ENCODE peak calls at places on chromosomes 5 and 9, in seven cellular contexts. One of them, this sample, is unnamed. For H3K9me3, the result is how much of the 10 kb centered on the place peaks cover.

GRCh38 chr9:130129425-130130061 is 42.7 kb upstream of the NCS1 start:
- DNase-seq in A549: no peak
- DNase-seq in right atrium auricular region: no peak
- DNase-seq in hepatocyte: no peak
- DNase-seq in upper lobe of right lung: no peak
- DNase-seq in heart right ventricle: no peak
- DNase-seq in DND-41: no peak
- DNase-seq in this sample: no peak

GRCh38 chr9:6086006-6086655 is 70.7 kb upstream of the RANBP6 start:
- DNase-seq in A549: no peak
- DNase-seq in right atrium auricular region: no peak
- DNase-seq in hepatocyte: no peak
- DNase-seq in upper lobe of right lung: no peak
- DNase-seq in heart right ventricle: no peak
- DNase-seq in DND-41: no peak
- DNase-seq in this sample: no peak

GRCh38 chr9:15512889-15513288 is 2.1 kb upstream of the PSIP1 start:
- DNase-seq in heart right ventricle: no peak
- DNase-seq in DND-41: no peak
- DNase-seq in right atrium auricular region: no peak
- DNase-seq in upper lobe of right lung: no peak
- DNase-seq in hepatocyte: no peak
- DNase-seq in A549: no peak
- DNase-seq in this sample: no peak

GRCh38 chr9:125066839-125067619 is 76.3 kb downstream of the SCAI start:
- DNase-seq in DND-41: no peak
- DNase-seq in heart right ventricle: no peak
- DNase-seq in right atrium auricular region: no peak
- DNase-seq in A549: no peak
- DNase-seq in upper lobe of right lung: no peak
- DNase-seq in hepatocyte: no peak
- DNase-seq in this sample: no peak

GRCh38 chr9:137174722-137175293 is 3.0 kb upstream of the TMEM210 start:
- DNase-seq in DND-41: peak
- DNase-seq in upper lobe of right lung: no peak
- DNase-seq in right atrium auricular region: no peak
- DNase-seq in A549: no peak
- DNase-seq in hepatocyte: no peak
- DNase-seq in heart right ventricle: no peak
- DNase-seq in this sample: no peak

GRCh38 chr5:138706655-138707480 is 46.4 kb upstream of the CTNNA1 start:
- DNase-seq in upper lobe of right lung: no peak
- DNase-seq in heart right ventricle: peak
- DNase-seq in hepatocyte: peak
- DNase-seq in DND-41: no peak
- DNase-seq in right atrium auricular region: peak
- DNase-seq in A549: peak
- DNase-seq in this sample: no peak

GRCh38 chr9:136437839-136438547 is 1.7 kb downstream of the INPP5E start:
- DNase-seq in right atrium auricular region: no peak
- DNase-seq in upper lobe of right lung: no peak
- DNase-seq in DND-41: no peak
- DNase-seq in heart right ventricle: no peak
- DNase-seq in A549: no peak
- DNase-seq in hepatocyte: no peak
- DNase-seq in this sample: no peak

GRCh38 chr5:175658299-175659145 is 651 bp downstream of the HRH2 start:
- DNase-seq in heart right ventricle: no peak
- DNase-seq in upper lobe of right lung: no peak
- DNase-seq in right atrium auricular region: no peak
- DNase-seq in hepatocyte: peak
- DNase-seq in DND-41: peak
- DNase-seq in A549: no peak
- DNase-seq in this sample: no peak

GRCh38 chr5:119267958-119268386 is 87.8 kb upstream of the TNFAIP8 start:
- DNase-seq in right atrium auricular region: peak
- DNase-seq in A549: peak
- DNase-seq in DND-41: peak
- DNase-seq in upper lobe of right lung: peak
- DNase-seq in heart right ventricle: peak
- DNase-seq in hepatocyte: peak
- DNase-seq in this sample: peak

GRCh38 chr9:113160571-113160970 is 9.8 kb downstream of the SLC31A2 start:
- DNase-seq in heart right ventricle: no peak
- DNase-seq in A549: no peak
- DNase-seq in right atrium auricular region: no peak
- DNase-seq in hepatocyte: no peak
- DNase-seq in DND-41: no peak
- DNase-seq in upper lobe of right lung: no peak
- DNase-seq in this sample: no peak

GRCh38 chr5:65867509-65868195 is 58.7 kb upstream of the ERBIN start:
- DNase-seq in A549: no peak
- DNase-seq in heart right ventricle: no peak
- DNase-seq in DND-41: no peak
- DNase-seq in right atrium auricular region: no peak
- DNase-seq in hepatocyte: no peak
- DNase-seq in upper lobe of right lung: no peak
- DNase-seq in this sample: no peak

GRCh38 chr5:36298546-36298945 is 3.2 kb downstream of the RANBP3L start:
- DNase-seq in heart right ventricle: no peak
- DNase-seq in right atrium auricular region: no peak
- DNase-seq in A549: no peak
- DNase-seq in hepatocyte: no peak
- DNase-seq in upper lobe of right lung: no peak
- DNase-seq in DND-41: no peak
- DNase-seq in this sample: no peak

GRCh38 chr9:129888809-129889460 is 53.7 kb downstream of the USP20 start:
- DNase-seq in A549: no peak
- DNase-seq in right atrium auricular region: no peak
- DNase-seq in DND-41: no peak
- DNase-seq in hepatocyte: no peak
- DNase-seq in upper lobe of right lung: no peak
- DNase-seq in heart right ventricle: no peak
- DNase-seq in this sample: no peak

GRCh38 chr5:174082286-174082685 is 36.8 kb downstream of the NSG2 start:
- DNase-seq in A549: no peak
- DNase-seq in upper lobe of right lung: no peak
- DNase-seq in DND-41: no peak
- DNase-seq in heart right ventricle: no peak
- DNase-seq in right atrium auricular region: no peak
- DNase-seq in hepatocyte: no peak
- DNase-seq in this sample: no peak

GRCh38 chr9:38334234-38334633 is 58.3 kb upstream of the ALDH1B1 start:
- DNase-seq in DND-41: peak
- DNase-seq in upper lobe of right lung: no peak
- DNase-seq in hepatocyte: no peak
- DNase-seq in right atrium auricular region: no peak
- DNase-seq in A549: peak
- DNase-seq in heart right ventricle: no peak
- DNase-seq in this sample: no peak

GRCh38 chr9:134863941-134864820 is 16.4 kb upstream of the FCN2 start:
- DNase-seq in right atrium auricular region: no peak
- DNase-seq in heart right ventricle: no peak
- DNase-seq in upper lobe of right lung: peak
- DNase-seq in A549: no peak
- DNase-seq in DND-41: no peak
- DNase-seq in hepatocyte: no peak
- DNase-seq in this sample: no peak

GRCh38 chr5:54764691-54765090 is 220.7 kb downstream of the ESM1 start:
- DNase-seq in heart right ventricle: no peak
- DNase-seq in DND-41: no peak
- DNase-seq in right atrium auricular region: no peak
- DNase-seq in hepatocyte: no peak
- DNase-seq in upper lobe of right lung: no peak
- DNase-seq in A549: no peak
- DNase-seq in this sample: no peak

GRCh38 chr9:92607773-92608172 is 62.2 kb downstream of the IPPK start:
- DNase-seq in upper lobe of right lung: no peak
- DNase-seq in A549: no peak
- DNase-seq in hepatocyte: peak
- DNase-seq in DND-41: no peak
- DNase-seq in right atrium auricular region: no peak
- DNase-seq in heart right ventricle: no peak
- DNase-seq in this sample: no peak

GRCh38 chr5:160649304-160649703 is 202.7 kb downstream of the ATP10B start:
- DNase-seq in right atrium auricular region: no peak
- DNase-seq in hepatocyte: peak
- DNase-seq in DND-41: peak
- DNase-seq in upper lobe of right lung: no peak
- DNase-seq in heart right ventricle: no peak
- DNase-seq in A549: no peak
- DNase-seq in this sample: no peak

GRCh38 chr5:65823820-65824445 is 101.9 kb downstream of the NLN start:
- DNase-seq in upper lobe of right lung: no peak
- DNase-seq in A549: no peak
- DNase-seq in DND-41: no peak
- DNase-seq in hepatocyte: no peak
- DNase-seq in right atrium auricular region: no peak
- DNase-seq in heart right ventricle: no peak
- DNase-seq in this sample: no peak

GRCh38 chr5:173010547-173011464 is 27.2 kb downstream of the ATP6V0E1 start:
- DNase-seq in upper lobe of right lung: peak
- DNase-seq in right atrium auricular region: peak
- DNase-seq in A549: peak
- DNase-seq in heart right ventricle: peak
- DNase-seq in hepatocyte: peak
- DNase-seq in DND-41: no peak
- DNase-seq in this sample: no peak

GRCh38 chr9:36772449-36773370 is 200.0 kb downstream of the MELK start:
- DNase-seq in right atrium auricular region: no peak
- DNase-seq in heart right ventricle: no peak
- DNase-seq in DND-41: peak
- DNase-seq in hepatocyte: peak
- DNase-seq in upper lobe of right lung: no peak
- DNase-seq in A549: no peak
- DNase-seq in this sample: no peak

GRCh38 chr5:116632890-116633289 is 58.3 kb upstream of the SEMA6A start:
- DNase-seq in heart right ventricle: no peak
- DNase-seq in A549: no peak
- DNase-seq in upper lobe of right lung: no peak
- DNase-seq in right atrium auricular region: no peak
- DNase-seq in hepatocyte: no peak
- DNase-seq in DND-41: no peak
- DNase-seq in this sample: no peak

GRCh38 chr9:94553029-94553938 is 1.6 kb upstream of the PCAT7 start:
- DNase-seq in upper lobe of right lung: no peak
- DNase-seq in right atrium auricular region: no peak
- DNase-seq in heart right ventricle: no peak
- DNase-seq in A549: peak
- DNase-seq in hepatocyte: peak
- DNase-seq in DND-41: no peak
- DNase-seq in this sample: no peak
- TF ChIP-seq CTCF in upper lobe of right lung: no peak
- TF ChIP-seq CTCF in right atrium auricular region: no peak
- TF ChIP-seq CTCF in heart right ventricle: no peak
- TF ChIP-seq CTCF in A549: no peak
- TF ChIP-seq CTCF in hepatocyte: peak
- TF ChIP-seq CTCF in DND-41: no peak
- TF ChIP-seq CTCF in this sample: no peak

GRCh38 chr5:39447968-39448367 is 23.2 kb upstream of the DAB2 start:
- DNase-seq in heart right ventricle: no peak
- DNase-seq in A549: peak
- DNase-seq in upper lobe of right lung: no peak
- DNase-seq in DND-41: no peak
- DNase-seq in right atrium auricular region: no peak
- DNase-seq in hepatocyte: peak
- DNase-seq in this sample: no peak

GRCh38 chr5:39447059-39447458 is 22.3 kb upstream of the DAB2 start:
- DNase-seq in A549: no peak
- DNase-seq in hepatocyte: no peak
- DNase-seq in right atrium auricular region: no peak
- DNase-seq in DND-41: no peak
- DNase-seq in heart right ventricle: no peak
- DNase-seq in upper lobe of right lung: no peak
- DNase-seq in this sample: no peak

GRCh38 chr5:39449572-39449971 is 24.8 kb upstream of the DAB2 start:
- DNase-seq in DND-41: no peak
- DNase-seq in A549: no peak
- DNase-seq in upper lobe of right lung: no peak
- DNase-seq in heart right ventricle: no peak
- DNase-seq in hepatocyte: no peak
- DNase-seq in right atrium auricular region: no peak
- DNase-seq in this sample: no peak

GRCh38 chr5:39446231-39446630 is 21.5 kb upstream of the DAB2 start:
- DNase-seq in A549: no peak
- DNase-seq in upper lobe of right lung: no peak
- DNase-seq in DND-41: no peak
- DNase-seq in heart right ventricle: no peak
- DNase-seq in hepatocyte: no peak
- DNase-seq in right atrium auricular region: no peak
- DNase-seq in this sample: no peak

DNA sequence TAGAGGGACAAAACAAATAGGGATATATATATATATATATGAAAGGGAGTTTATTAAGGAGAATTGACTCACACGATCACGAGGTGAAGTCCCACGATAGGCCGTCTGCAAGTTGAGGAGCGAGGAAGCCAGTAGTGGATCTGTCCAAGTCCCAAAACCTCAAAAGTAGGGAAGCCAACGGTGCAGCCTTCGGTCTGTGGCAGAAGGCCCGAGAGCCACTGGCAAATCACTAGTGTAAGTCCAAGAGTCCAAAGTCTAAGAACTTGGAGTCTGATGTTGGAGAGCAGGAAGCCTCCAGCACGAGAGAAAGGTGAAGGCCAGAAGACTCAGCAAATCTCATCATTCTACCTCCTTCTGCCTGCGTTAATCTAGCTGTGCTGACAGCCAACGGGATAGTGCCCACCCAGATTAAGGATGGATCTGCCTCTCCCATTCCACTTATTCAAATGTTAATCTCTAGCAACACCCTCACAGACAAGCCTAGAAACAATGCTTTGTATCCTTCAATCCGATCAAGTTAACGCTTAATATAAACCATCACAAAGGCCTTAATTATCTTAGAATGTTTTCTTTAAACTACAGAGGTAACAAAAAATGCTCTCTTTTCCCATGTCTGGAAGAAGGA is 23.8 kb upstream of the DAB2 start:
- DNase-seq in upper lobe of right lung: no peak
- DNase-seq in hepatocyte: peak
- DNase-seq in DND-41: no peak
- DNase-seq in heart right ventricle: no peak
- DNase-seq in right atrium auricular region: no peak
- DNase-seq in A549: no peak
- DNase-seq in this sample: no peak
- H3K27ac ChIP-seq in upper lobe of right lung: no peak
- H3K27ac ChIP-seq in hepatocyte: peak
- H3K27ac ChIP-seq in DND-41: no peak
- H3K27ac ChIP-seq in heart right ventricle: no peak
- H3K27ac ChIP-seq in right atrium auricular region: no peak
- H3K27ac ChIP-seq in A549: no peak
- H3K27ac ChIP-seq in this sample: no peak

GRCh38 chr9:131482343-131483006 is 20.2 kb upstream of the POMT1 start:
- DNase-seq in right atrium auricular region: no peak
- DNase-seq in hepatocyte: no peak
- DNase-seq in A549: no peak
- DNase-seq in DND-41: no peak
- DNase-seq in upper lobe of right lung: peak
- DNase-seq in heart right ventricle: no peak
- DNase-seq in this sample: no peak
- H3K9me3 ChIP-seq in right atrium auricular region: under half
- H3K9me3 ChIP-seq in hepatocyte: under half
- H3K9me3 ChIP-seq in A549: under half
- H3K9me3 ChIP-seq in DND-41: under half
- H3K9me3 ChIP-seq in upper lobe of right lung: under half
- H3K9me3 ChIP-seq in heart right ventricle: under half
- H3K9me3 ChIP-seq in this sample: under half

GRCh38 chr9:97109194-97109811 is 70.4 kb upstream of the CTSV start:
- DNase-seq in DND-41: peak
- DNase-seq in heart right ventricle: peak
- DNase-seq in hepatocyte: peak
- DNase-seq in upper lobe of right lung: no peak
- DNase-seq in A549: peak
- DNase-seq in right atrium auricular region: no peak
- DNase-seq in this sample: no peak
- TF ChIP-seq CTCF in DND-41: peak
- TF ChIP-seq CTCF in heart right ventricle: peak
- TF ChIP-seq CTCF in hepatocyte: peak
- TF ChIP-seq CTCF in upper lobe of right lung: peak
- TF ChIP-seq CTCF in A549: peak
- TF ChIP-seq CTCF in right atrium auricular region: peak
- TF ChIP-seq CTCF in this sample: no peak

This sample was measured in CD4-positive, alpha-beta T cell.